ENCODE peak calls at places on chromosomes 12 and 14, in five cellular contexts. One of them, this sample, is unnamed. For H3K36me3, the result is how much of the 10 kb centered on the place peaks cover.

GRCh38 chr14:96797943-96798349 is 764 bp downstream of the VRK1 start:
- DNase-seq in GM23338: no peak
- DNase-seq in hepatocyte: no peak
- DNase-seq in neural progenitor cell: no peak
- DNase-seq in PC-3: no peak
- DNase-seq in this sample: peak

GRCh38 chr14:98952595-98953325 is 319.2 kb downstream of the BCL11B start:
- DNase-seq in GM23338: no peak
- DNase-seq in hepatocyte: no peak
- DNase-seq in neural progenitor cell: no peak
- DNase-seq in PC-3: peak
- DNase-seq in this sample: peak

GRCh38 chr12:67647547-67648305 is 819 bp upstream of the DYRK2 start:
- DNase-seq in GM23338: peak
- DNase-seq in hepatocyte: peak
- DNase-seq in neural progenitor cell: peak
- DNase-seq in PC-3: peak
- DNase-seq in this sample: peak

GRCh38 chr12:12441051-12441807 is 84.4 kb downstream of the BORCS5 start:
- DNase-seq in GM23338: no peak
- DNase-seq in hepatocyte: no peak
- DNase-seq in neural progenitor cell: no peak
- DNase-seq in PC-3: no peak
- DNase-seq in this sample: no peak

GRCh38 chr14:57066887-57067513 is 201.7 kb downstream of the EXOC5 start:
- DNase-seq in GM23338: peak
- DNase-seq in hepatocyte: peak
- DNase-seq in neural progenitor cell: peak
- DNase-seq in PC-3: peak
- DNase-seq in this sample: peak

GRCh38 chr12:113416091-113416754 is 6.0 kb upstream of the SDSL start:
- DNase-seq in GM23338: no peak
- DNase-seq in hepatocyte: no peak
- DNase-seq in neural progenitor cell: no peak
- DNase-seq in PC-3: peak
- DNase-seq in this sample: peak

GRCh38 chr14:65042731-65043372 is 56.2 kb downstream of the FNTB start:
- DNase-seq in GM23338: no peak
- DNase-seq in hepatocyte: no peak
- DNase-seq in neural progenitor cell: no peak
- DNase-seq in PC-3: no peak
- DNase-seq in this sample: no peak

GRCh38 chr12:132597333-132598283 is 12.8 kb downstream of the LRCOL1 start:
- DNase-seq in GM23338: peak
- DNase-seq in hepatocyte: peak
- DNase-seq in neural progenitor cell: peak
- DNase-seq in PC-3: peak
- DNase-seq in this sample: peak

GRCh38 chr14:73245401-73246325 is 8.4 kb downstream of the PAPLN start:
- DNase-seq in GM23338: peak
- DNase-seq in hepatocyte: peak
- DNase-seq in neural progenitor cell: peak
- DNase-seq in PC-3: no peak
- DNase-seq in this sample: no peak

GRCh38 chr14:103880334-103880985 is 33.1 kb upstream of the PPP1R13B start:
- DNase-seq in GM23338: no peak
- DNase-seq in hepatocyte: peak
- DNase-seq in neural progenitor cell: peak
- DNase-seq in PC-3: peak
- DNase-seq in this sample: peak

GRCh38 chr14:85531141-85531593 is 1.2 kb downstream of the FLRT2 start:
- DNase-seq in GM23338: peak
- DNase-seq in hepatocyte: peak
- DNase-seq in neural progenitor cell: peak
- DNase-seq in PC-3: no peak
- DNase-seq in this sample: peak

GRCh38 chr12:96093543-96094196 is 58.3 kb upstream of the LTA4H start:
- DNase-seq in GM23338: no peak
- DNase-seq in hepatocyte: no peak
- DNase-seq in neural progenitor cell: no peak
- DNase-seq in PC-3: peak
- DNase-seq in this sample: no peak

GRCh38 chr12:75944097-75944904 is 87.3 kb downstream of the PHLDA1 start:
- DNase-seq in GM23338: peak
- DNase-seq in hepatocyte: peak
- DNase-seq in neural progenitor cell: no peak
- DNase-seq in PC-3: peak
- DNase-seq in this sample: peak

GRCh38 chr14:74907744-74908143 is 15.3 kb downstream of the RPS6KL1 start:
- DNase-seq in GM23338: no peak
- DNase-seq in hepatocyte: no peak
- DNase-seq in neural progenitor cell: no peak
- DNase-seq in PC-3: no peak
- DNase-seq in this sample: peak

GRCh38 chr12:3247596-3248270 is 170.6 kb downstream of the TSPAN9 start:
- DNase-seq in GM23338: no peak
- DNase-seq in hepatocyte: no peak
- DNase-seq in neural progenitor cell: no peak
- DNase-seq in PC-3: no peak
- DNase-seq in this sample: no peak

GRCh38 chr12:5438671-5439200 is 6.8 kb downstream of the NTF3 start:
- DNase-seq in GM23338: no peak
- DNase-seq in hepatocyte: no peak
- DNase-seq in neural progenitor cell: no peak
- DNase-seq in PC-3: no peak
- DNase-seq in this sample: peak

GRCh38 chr12:112188130-112188830 is 62.9 kb downstream of the TRAFD1 start:
- DNase-seq in GM23338: no peak
- DNase-seq in hepatocyte: no peak
- DNase-seq in neural progenitor cell: no peak
- DNase-seq in PC-3: no peak
- DNase-seq in this sample: no peak
- H3K36me3 ChIP-seq in GM23338: under half
- H3K36me3 ChIP-seq in hepatocyte: under half
- H3K36me3 ChIP-seq in neural progenitor cell: under half
- H3K36me3 ChIP-seq in PC-3: under half
- H3K36me3 ChIP-seq in this sample: under half

GRCh38 chr14:68677476-68677875 is 115.4 kb downstream of the ZFP36L1 start:
- DNase-seq in GM23338: no peak
- DNase-seq in hepatocyte: no peak
- DNase-seq in neural progenitor cell: no peak
- DNase-seq in PC-3: no peak
- DNase-seq in this sample: no peak

GRCh38 chr14:68675233-68675577 is 117.7 kb downstream of the ZFP36L1 start:
- DNase-seq in GM23338: no peak
- DNase-seq in hepatocyte: no peak
- DNase-seq in neural progenitor cell: no peak
- DNase-seq in PC-3: peak
- DNase-seq in this sample: peak

GRCh38 chr14:68677901-68678300 is 115.0 kb downstream of the ZFP36L1 start:
- DNase-seq in GM23338: no peak
- DNase-seq in hepatocyte: no peak
- DNase-seq in neural progenitor cell: no peak
- DNase-seq in PC-3: no peak
- DNase-seq in this sample: no peak

GRCh38 chr14:68674538-68675232 is 118.2 kb downstream of the ZFP36L1 start:
- DNase-seq in GM23338: no peak
- DNase-seq in hepatocyte: no peak
- DNase-seq in neural progenitor cell: no peak
- DNase-seq in PC-3: no peak
- DNase-seq in this sample: no peak

GRCh38 chr14:68676511-68676943 is 116.3 kb downstream of the ZFP36L1 start:
- DNase-seq in GM23338: no peak
- DNase-seq in hepatocyte: peak
- DNase-seq in neural progenitor cell: peak
- DNase-seq in PC-3: no peak
- DNase-seq in this sample: no peak
- TF ChIP-seq EZH2phosphoT487 in GM23338: no peak
- TF ChIP-seq EZH2phosphoT487 in hepatocyte: no peak
- TF ChIP-seq EZH2phosphoT487 in neural progenitor cell: no peak
- TF ChIP-seq EZH2phosphoT487 in PC-3: no peak
- TF ChIP-seq EZH2phosphoT487 in this sample: no peak

DNA sequence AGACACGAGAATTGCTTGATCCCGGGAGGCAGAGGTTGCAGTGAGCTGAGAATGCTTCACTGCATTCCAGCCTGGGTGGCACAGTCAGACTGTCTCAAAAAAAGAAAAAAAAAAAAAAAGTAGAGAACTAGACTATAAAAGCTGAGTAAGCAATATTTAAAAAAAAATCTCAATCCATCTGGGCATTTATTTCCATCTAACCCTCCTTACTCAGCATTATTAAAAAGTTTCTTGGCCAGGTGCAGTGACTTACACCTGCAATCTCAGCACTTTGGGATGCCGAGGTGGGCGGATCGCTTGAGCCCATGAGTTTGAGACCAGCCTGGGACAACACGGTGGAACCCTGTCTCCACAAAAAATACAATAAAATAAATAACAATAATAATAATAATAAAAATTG is 4.5 kb downstream of the SUPT16H start:
- DNase-seq in GM23338: no peak
- DNase-seq in hepatocyte: no peak
- DNase-seq in neural progenitor cell: no peak
- DNase-seq in PC-3: no peak
- DNase-seq in this sample: no peak
- H3K36me3 ChIP-seq in GM23338: under half
- H3K36me3 ChIP-seq in hepatocyte: under half
- H3K36me3 ChIP-seq in neural progenitor cell: under half
- H3K36me3 ChIP-seq in PC-3: under half
- H3K36me3 ChIP-seq in this sample: under half

GRCh38 chr12:54604436-54604835 is 16.0 kb upstream of the PPP1R1A start:
- DNase-seq in GM23338: no peak
- DNase-seq in hepatocyte: no peak
- DNase-seq in neural progenitor cell: no peak
- DNase-seq in PC-3: no peak
- DNase-seq in this sample: no peak
- TF ChIP-seq EZH2phosphoT487 in GM23338: no peak
- TF ChIP-seq EZH2phosphoT487 in hepatocyte: no peak
- TF ChIP-seq EZH2phosphoT487 in neural progenitor cell: no peak
- TF ChIP-seq EZH2phosphoT487 in PC-3: no peak
- TF ChIP-seq EZH2phosphoT487 in this sample: no peak

GRCh38 chr12:118409834-118410233 is 33.5 kb downstream of the SUDS3 start:
- DNase-seq in GM23338: no peak
- DNase-seq in hepatocyte: no peak
- DNase-seq in neural progenitor cell: no peak
- DNase-seq in PC-3: no peak
- DNase-seq in this sample: no peak
- H3K36me3 ChIP-seq in GM23338: half or more
- H3K36me3 ChIP-seq in hepatocyte: under half
- H3K36me3 ChIP-seq in neural progenitor cell: under half
- H3K36me3 ChIP-seq in PC-3: under half
- H3K36me3 ChIP-seq in this sample: under half

DNA sequence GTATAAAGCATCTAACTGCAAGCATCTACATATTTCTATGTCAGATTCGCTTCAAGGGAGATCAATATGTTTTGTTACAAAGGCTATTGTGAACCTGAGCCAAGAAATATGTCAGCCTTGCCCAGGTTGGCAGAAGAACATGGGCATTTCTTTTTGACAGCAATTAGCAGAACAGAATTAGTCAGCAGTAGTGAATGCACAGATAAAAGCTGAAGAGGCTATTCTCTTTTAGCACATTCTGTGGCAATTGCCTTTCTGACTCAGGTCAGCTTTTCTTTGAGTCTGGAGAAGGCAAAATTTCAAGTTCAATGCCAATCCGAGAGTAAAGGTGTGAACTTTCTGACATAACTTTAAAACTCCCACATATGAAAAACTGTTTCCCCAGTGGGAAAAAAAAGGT is 140.2 kb downstream of the ALG10B start:
- DNase-seq in GM23338: no peak
- DNase-seq in hepatocyte: no peak
- DNase-seq in neural progenitor cell: no peak
- DNase-seq in PC-3: no peak
- DNase-seq in this sample: no peak
- TF ChIP-seq EZH2phosphoT487 in GM23338: no peak
- TF ChIP-seq EZH2phosphoT487 in hepatocyte: no peak
- TF ChIP-seq EZH2phosphoT487 in neural progenitor cell: no peak
- TF ChIP-seq EZH2phosphoT487 in PC-3: no peak
- TF ChIP-seq EZH2phosphoT487 in this sample: no peak

GRCh38 chr12:46153267-46153872 is 115.5 kb downstream of the SLC38A1 start:
- DNase-seq in GM23338: peak
- DNase-seq in hepatocyte: peak
- DNase-seq in neural progenitor cell: peak
- DNase-seq in PC-3: peak
- DNase-seq in this sample: peak
- H3K36me3 ChIP-seq in GM23338: under half
- H3K36me3 ChIP-seq in hepatocyte: under half
- H3K36me3 ChIP-seq in neural progenitor cell: under half
- H3K36me3 ChIP-seq in PC-3: under half
- H3K36me3 ChIP-seq in this sample: under half

GRCh38 chr12:118827047-118827446 is 154.3 kb upstream of the SRRM4 start:
- DNase-seq in GM23338: no peak
- DNase-seq in hepatocyte: no peak
- DNase-seq in neural progenitor cell: no peak
- DNase-seq in PC-3: no peak
- DNase-seq in this sample: no peak

GRCh38 chr12:118835911-118836310 is 145.4 kb upstream of the SRRM4 start:
- DNase-seq in GM23338: no peak
- DNase-seq in hepatocyte: no peak
- DNase-seq in neural progenitor cell: no peak
- DNase-seq in PC-3: no peak
- DNase-seq in this sample: no peak

DNA sequence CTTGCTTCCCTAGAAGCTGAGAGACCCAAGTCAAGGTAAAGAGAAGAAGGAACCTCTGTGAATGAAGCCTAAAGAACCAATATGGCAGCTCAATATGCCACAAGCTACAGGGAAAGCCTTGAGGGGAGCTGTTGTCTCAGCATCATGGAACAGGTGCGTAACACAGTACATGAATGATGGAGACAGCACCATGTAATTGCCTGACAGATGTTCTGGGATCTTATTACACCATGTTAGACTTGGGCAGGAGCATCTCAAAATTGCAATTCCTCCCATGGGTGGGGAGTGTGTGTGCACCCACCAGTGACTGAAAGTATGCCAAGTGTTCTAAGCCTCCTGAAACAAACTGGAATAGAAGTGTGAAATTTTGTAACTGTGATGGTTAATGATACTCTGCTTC is 151.1 kb upstream of the SRRM4 start:
- DNase-seq in GM23338: no peak
- DNase-seq in hepatocyte: no peak
- DNase-seq in neural progenitor cell: no peak
- DNase-seq in PC-3: no peak
- DNase-seq in this sample: no peak
- TF ChIP-seq EZH2phosphoT487 in GM23338: no peak
- TF ChIP-seq EZH2phosphoT487 in hepatocyte: no peak
- TF ChIP-seq EZH2phosphoT487 in neural progenitor cell: no peak
- TF ChIP-seq EZH2phosphoT487 in PC-3: no peak
- TF ChIP-seq EZH2phosphoT487 in this sample: no peak